ENCODE peak calls at places on chromosomes 6 and 20, in five cellular contexts. One of them, this sample, is unnamed.

GRCh38 chr20:40895182-40895581 is 133.4 kb upstream of the TOP1 start:
- DNase-seq in GM12865: no peak
- DNase-seq in heart left ventricle: no peak
- DNase-seq in fibroblast of villous mesenchyme: no peak
- DNase-seq in Peyer's patch: no peak
- DNase-seq in this sample: no peak

GRCh38 chr6:147043994-147044477 is 160.2 kb upstream of the STXBP5 start:
- DNase-seq in GM12865: no peak
- DNase-seq in heart left ventricle: no peak
- DNase-seq in fibroblast of villous mesenchyme: no peak
- DNase-seq in Peyer's patch: no peak
- DNase-seq in this sample: peak

GRCh38 chr6:142551145-142551811 is 249.5 kb downstream of the ADGRG6 start:
- DNase-seq in GM12865: no peak
- DNase-seq in heart left ventricle: no peak
- DNase-seq in fibroblast of villous mesenchyme: no peak
- DNase-seq in Peyer's patch: no peak
- DNase-seq in this sample: no peak

GRCh38 chr20:62025394-62025793 is 40.3 kb downstream of the TAF4 start:
- DNase-seq in GM12865: no peak
- DNase-seq in heart left ventricle: peak
- DNase-seq in fibroblast of villous mesenchyme: peak
- DNase-seq in Peyer's patch: no peak
- DNase-seq in this sample: no peak

GRCh38 chr6:5457983-5458683 is 196.8 kb downstream of the FARS2 start:
- DNase-seq in GM12865: no peak
- DNase-seq in heart left ventricle: peak
- DNase-seq in fibroblast of villous mesenchyme: no peak
- DNase-seq in Peyer's patch: no peak
- DNase-seq in this sample: no peak

GRCh38 chr20:24131684-24132083 is 143.1 kb upstream of the GGTLC1 start:
- DNase-seq in GM12865: no peak
- DNase-seq in heart left ventricle: no peak
- DNase-seq in fibroblast of villous mesenchyme: no peak
- DNase-seq in Peyer's patch: no peak
- DNase-seq in this sample: no peak

GRCh38 chr6:140623498-140623897 is 1249.0 kb upstream of the CITED2 start:
- DNase-seq in GM12865: no peak
- DNase-seq in heart left ventricle: no peak
- DNase-seq in fibroblast of villous mesenchyme: peak
- DNase-seq in Peyer's patch: no peak
- DNase-seq in this sample: peak

GRCh38 chr20:32445539-32446273 is 87.6 kb downstream of the ASXL1 start:
- DNase-seq in GM12865: no peak
- DNase-seq in heart left ventricle: no peak
- DNase-seq in fibroblast of villous mesenchyme: no peak
- DNase-seq in Peyer's patch: no peak
- DNase-seq in this sample: no peak

GRCh38 chr6:6006428-6007310 is at the start of gene NRN1:
- DNase-seq in GM12865: peak
- DNase-seq in heart left ventricle: no peak
- DNase-seq in fibroblast of villous mesenchyme: no peak
- DNase-seq in Peyer's patch: no peak
- DNase-seq in this sample: no peak

GRCh38 chr20:60808701-60809100 is 443.4 kb upstream of the CDH4 start:
- DNase-seq in GM12865: no peak
- DNase-seq in heart left ventricle: no peak
- DNase-seq in fibroblast of villous mesenchyme: no peak
- DNase-seq in Peyer's patch: no peak
- DNase-seq in this sample: no peak

GRCh38 chr20:13718161-13718560 is 66.6 kb downstream of the ESF1 start:
- DNase-seq in GM12865: peak
- DNase-seq in heart left ventricle: no peak
- DNase-seq in fibroblast of villous mesenchyme: no peak
- DNase-seq in Peyer's patch: no peak
- DNase-seq in this sample: no peak

GRCh38 chr6:147675281-147675680 is 166.8 kb downstream of the SAMD5 start:
- DNase-seq in GM12865: no peak
- DNase-seq in heart left ventricle: no peak
- DNase-seq in fibroblast of villous mesenchyme: peak
- DNase-seq in Peyer's patch: no peak
- DNase-seq in this sample: peak

GRCh38 chr20:54995553-54995952 is 520.2 kb downstream of the DOK5 start:
- DNase-seq in GM12865: no peak
- DNase-seq in heart left ventricle: no peak
- DNase-seq in fibroblast of villous mesenchyme: no peak
- DNase-seq in Peyer's patch: no peak
- DNase-seq in this sample: no peak

GRCh38 chr6:112575309-112575834 is 228.2 kb downstream of the RFPL4B start:
- DNase-seq in GM12865: no peak
- DNase-seq in heart left ventricle: no peak
- DNase-seq in fibroblast of villous mesenchyme: no peak
- DNase-seq in Peyer's patch: no peak
- DNase-seq in this sample: no peak

GRCh38 chr20:24773168-24773567 is 175.9 kb upstream of the CST7 start:
- DNase-seq in GM12865: no peak
- DNase-seq in heart left ventricle: no peak
- DNase-seq in fibroblast of villous mesenchyme: no peak
- DNase-seq in Peyer's patch: no peak
- DNase-seq in this sample: no peak

GRCh38 chr6:27279513-27280063 is 32.1 kb downstream of the PRSS16 start:
- DNase-seq in GM12865: no peak
- DNase-seq in heart left ventricle: no peak
- DNase-seq in fibroblast of villous mesenchyme: no peak
- DNase-seq in Peyer's patch: no peak
- DNase-seq in this sample: no peak

GRCh38 chr6:35485402-35485877 is 11.4 kb downstream of the TEAD3 start:
- DNase-seq in GM12865: no peak
- DNase-seq in heart left ventricle: no peak
- DNase-seq in fibroblast of villous mesenchyme: peak
- DNase-seq in Peyer's patch: no peak
- DNase-seq in this sample: peak

GRCh38 chr6:107196143-107196542 is 80.8 kb upstream of the BEND3 start:
- DNase-seq in GM12865: no peak
- DNase-seq in heart left ventricle: no peak
- DNase-seq in fibroblast of villous mesenchyme: no peak
- DNase-seq in Peyer's patch: no peak
- DNase-seq in this sample: no peak

GRCh38 chr6:104623052-104623690 is 236.5 kb downstream of the HACE1 start:
- DNase-seq in GM12865: peak
- DNase-seq in heart left ventricle: no peak
- DNase-seq in fibroblast of villous mesenchyme: peak
- DNase-seq in Peyer's patch: no peak
- DNase-seq in this sample: no peak

GRCh38 chr6:108560463-108561308 is at the start of gene FOXO3:
- DNase-seq in GM12865: peak
- DNase-seq in heart left ventricle: peak
- DNase-seq in fibroblast of villous mesenchyme: peak
- DNase-seq in Peyer's patch: peak
- DNase-seq in this sample: peak

GRCh38 chr6:25248100-25248499 is 31.1 kb upstream of the CARMIL1 start:
- DNase-seq in GM12865: no peak
- DNase-seq in heart left ventricle: no peak
- DNase-seq in fibroblast of villous mesenchyme: peak
- DNase-seq in Peyer's patch: no peak
- DNase-seq in this sample: peak

GRCh38 chr6:125044066-125044465 is 81.8 kb downstream of the RNF217 start:
- DNase-seq in GM12865: no peak
- DNase-seq in heart left ventricle: no peak
- DNase-seq in fibroblast of villous mesenchyme: no peak
- DNase-seq in Peyer's patch: no peak
- DNase-seq in this sample: no peak

GRCh38 chr6:29975561-29975907 is 33.2 kb downstream of the HLA-A start:
- DNase-seq in GM12865: no peak
- DNase-seq in heart left ventricle: no peak
- DNase-seq in fibroblast of villous mesenchyme: no peak
- DNase-seq in Peyer's patch: no peak
- DNase-seq in this sample: no peak

GRCh38 chr6:29974901-29975560 is 32.7 kb downstream of the HLA-A start:
- DNase-seq in GM12865: no peak
- DNase-seq in heart left ventricle: peak
- DNase-seq in fibroblast of villous mesenchyme: no peak
- DNase-seq in Peyer's patch: no peak
- DNase-seq in this sample: no peak

GRCh38 chr6:29976253-29976587 is 33.9 kb downstream of the HLA-A start:
- DNase-seq in GM12865: no peak
- DNase-seq in heart left ventricle: no peak
- DNase-seq in fibroblast of villous mesenchyme: no peak
- DNase-seq in Peyer's patch: no peak
- DNase-seq in this sample: no peak

GRCh38 chr6:29977425-29977727 is 35.0 kb downstream of the HLA-A start:
- DNase-seq in GM12865: no peak
- DNase-seq in heart left ventricle: no peak
- DNase-seq in fibroblast of villous mesenchyme: no peak
- DNase-seq in Peyer's patch: no peak
- DNase-seq in this sample: no peak

GRCh38 chr6:29976588-29977424 is 34.5 kb downstream of the HLA-A start:
- DNase-seq in GM12865: peak
- DNase-seq in heart left ventricle: peak
- DNase-seq in fibroblast of villous mesenchyme: peak
- DNase-seq in Peyer's patch: peak
- DNase-seq in this sample: peak
- TF ChIP-seq CTCF in GM12865: peak
- TF ChIP-seq CTCF in heart left ventricle: peak
- TF ChIP-seq CTCF in fibroblast of villous mesenchyme: peak
- TF ChIP-seq CTCF in Peyer's patch: peak
- TF ChIP-seq CTCF in this sample: peak

DNA sequence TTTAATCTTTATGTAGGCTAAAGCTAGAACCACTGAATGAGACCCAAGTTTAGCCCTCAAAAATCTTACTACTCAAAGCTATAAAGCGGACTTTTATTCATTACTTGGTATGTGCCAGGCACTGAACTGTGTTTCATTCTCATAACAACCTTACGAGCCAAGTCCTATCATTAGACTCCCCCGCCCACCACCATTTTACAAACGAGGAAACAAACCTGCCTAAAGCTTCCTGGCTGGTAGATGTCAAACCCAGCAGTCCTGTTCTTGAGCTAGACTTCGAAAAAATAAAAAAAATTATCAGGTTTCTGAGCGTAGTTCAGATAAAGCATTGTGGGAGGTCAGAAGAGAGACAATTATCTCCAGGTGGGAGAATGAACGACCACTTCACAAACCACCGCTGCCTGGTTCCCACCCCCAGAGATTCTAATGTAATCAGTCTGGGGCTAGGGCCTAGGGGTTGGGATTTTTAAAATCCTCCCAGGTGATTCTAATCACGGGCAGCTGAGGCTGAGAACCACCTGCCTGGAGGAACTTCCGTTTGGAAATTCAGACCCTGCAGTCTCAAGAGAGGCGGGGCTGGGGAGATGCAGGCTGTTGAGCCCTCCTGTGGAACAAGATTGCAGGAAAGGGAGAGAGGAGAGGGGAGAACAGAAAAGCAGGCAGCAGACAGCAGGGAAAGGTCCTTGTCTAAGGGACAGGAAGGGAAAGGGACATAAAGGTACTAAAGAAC is 8.6 kb downstream of the ADTRP start:
- DNase-seq in GM12865: no peak
- DNase-seq in heart left ventricle: no peak
- DNase-seq in fibroblast of villous mesenchyme: peak
- DNase-seq in Peyer's patch: no peak
- DNase-seq in this sample: no peak
- H3K4me3 ChIP-seq in GM12865: no peak
- H3K4me3 ChIP-seq in heart left ventricle: no peak
- H3K4me3 ChIP-seq in fibroblast of villous mesenchyme: no peak
- H3K4me3 ChIP-seq in Peyer's patch: no peak
- H3K4me3 ChIP-seq in this sample: no peak

GRCh38 chr20:1209447-1210387 is 6.5 kb downstream of the C20orf202 start:
- DNase-seq in GM12865: no peak
- DNase-seq in heart left ventricle: no peak
- DNase-seq in fibroblast of villous mesenchyme: peak
- DNase-seq in Peyer's patch: no peak
- DNase-seq in this sample: peak
- TF ChIP-seq CTCF in GM12865: no peak
- TF ChIP-seq CTCF in heart left ventricle: peak
- TF ChIP-seq CTCF in fibroblast of villous mesenchyme: peak
- TF ChIP-seq CTCF in Peyer's patch: no peak
- TF ChIP-seq CTCF in this sample: peak

GRCh38 chr6:169251371-169251802 is 2.3 kb downstream of the THBS2 start:
- DNase-seq in GM12865: no peak
- DNase-seq in heart left ventricle: peak
- DNase-seq in fibroblast of villous mesenchyme: no peak
- DNase-seq in Peyer's patch: no peak
- DNase-seq in this sample: peak

GRCh38 chr6:169253341-169253740 is 305 bp downstream of the THBS2 start:
- DNase-seq in GM12865: no peak
- DNase-seq in heart left ventricle: peak
- DNase-seq in fibroblast of villous mesenchyme: peak
- DNase-seq in Peyer's patch: no peak
- DNase-seq in this sample: no peak

GRCh38 chr6:169253745-169254238 is at the start of gene THBS2:
- DNase-seq in GM12865: no peak
- DNase-seq in heart left ventricle: peak
- DNase-seq in fibroblast of villous mesenchyme: peak
- DNase-seq in Peyer's patch: no peak
- DNase-seq in this sample: peak

GRCh38 chr6:169251822-169252804 is 1.5 kb downstream of the THBS2 start:
- DNase-seq in GM12865: no peak
- DNase-seq in heart left ventricle: peak
- DNase-seq in fibroblast of villous mesenchyme: no peak
- DNase-seq in Peyer's patch: no peak
- DNase-seq in this sample: peak

GRCh38 chr6:169252805-169253189 is 849 bp downstream of the THBS2 start:
- DNase-seq in GM12865: no peak
- DNase-seq in heart left ventricle: peak
- DNase-seq in fibroblast of villous mesenchyme: peak
- DNase-seq in Peyer's patch: no peak
- DNase-seq in this sample: peak
- H3K4me3 ChIP-seq in GM12865: no peak
- H3K4me3 ChIP-seq in heart left ventricle: peak
- H3K4me3 ChIP-seq in fibroblast of villous mesenchyme: peak
- H3K4me3 ChIP-seq in Peyer's patch: no peak
- H3K4me3 ChIP-seq in this sample: peak